ENCODE peak calls at places on chromosomes 11 and 22, in eight cellular contexts. E is H1, Y is dorsolateral prefrontal cortex, T is uterus, F is brain microvascular endothelial cell, P is cardiac muscle cell, D is breast epithelium, G is right cardiac atrium. L is an unnamed sample.

GRCh38 chr11:47917643-47918369 is 62.6 kb upstream of the PTPRJ start:
- DNase-seq in E (no peak), Y (no peak), T (peak), F (peak), P (peak), D (peak), G (peak), L (no peak)

GRCh38 chr11:121329786-121330395 is 37.3 kb downstream of the SC5D start:
- DNase-seq in E (no peak), Y (no peak), T (no peak), F (no peak), P (no peak), D (no peak), G (no peak), L (no peak)

GRCh38 chr11:98835336-98835735 is 185.4 kb upstream of the CNTN5 start:
- DNase-seq in E (no peak), Y (no peak), T (no peak), F (no peak), P (peak), D (no peak), G (no peak), L (no peak)

GRCh38 chr11:94305146-94305545 is 766 bp downstream of the IZUMO1R start:
- DNase-seq in E (no peak), Y (no peak), T (peak), F (no peak), P (no peak), D (no peak), G (no peak), L (no peak)

GRCh38 chr11:15629690-15630321 is 515.1 kb downstream of the INSC start:
- DNase-seq in E (no peak), Y (no peak), T (no peak), F (peak), P (peak), D (no peak), G (peak), L (no peak)

GRCh38 chr11:86251285-86251830 is 6.8 kb downstream of the EED start:
- DNase-seq in E (no peak), Y (no peak), T (no peak), F (no peak), P (no peak), D (no peak), G (no peak), L (no peak)

GRCh38 chr11:85539740-85540139 is 87.4 kb downstream of the DLG2 start:
- DNase-seq in E (no peak), Y (no peak), T (no peak), F (no peak), P (no peak), D (no peak), G (no peak), L (no peak)

GRCh38 chr22:38148252-38148651 is 33.4 kb downstream of the PLA2G6 start:
- DNase-seq in E (no peak), Y (no peak), T (no peak), F (peak), P (no peak), D (no peak), G (no peak), L (no peak)

GRCh38 chr11:88544656-88545280 is 207.2 kb upstream of the CTSC start:
- DNase-seq in E (no peak), Y (no peak), T (no peak), F (no peak), P (no peak), D (no peak), G (no peak), L (no peak)

GRCh38 chr11:114202011-114202609 is 94.1 kb upstream of the NNMT start:
- DNase-seq in E (no peak), Y (no peak), T (no peak), F (no peak), P (no peak), D (no peak), G (no peak), L (no peak)

GRCh38 chr11:71446150-71446549 is 2.0 kb downstream of the DHCR7 start:
- DNase-seq in E (no peak), Y (no peak), T (no peak), F (no peak), P (no peak), D (no peak), G (no peak), L (no peak)

GRCh38 chr11:32659672-32660071 is 76.0 kb downstream of the EIF3M start:
- DNase-seq in E (no peak), Y (no peak), T (no peak), F (no peak), P (no peak), D (no peak), G (no peak), L (no peak)

GRCh38 chr11:116986521-116987105 is 111.6 kb downstream of the SIK3 start:
- DNase-seq in E (no peak), Y (no peak), T (no peak), F (peak), P (no peak), D (no peak), G (no peak), L (no peak)

GRCh38 chr11:36000616-36001190 is 56.8 kb downstream of the LDLRAD3 start:
- DNase-seq in E (no peak), Y (no peak), T (no peak), F (no peak), P (no peak), D (no peak), G (no peak), L (no peak)

GRCh38 chr11:94880216-94880615 is 93.1 kb downstream of the CWC15 start:
- DNase-seq in E (no peak), Y (no peak), T (no peak), F (no peak), P (no peak), D (no peak), G (no peak), L (no peak)

GRCh38 chr11:85347291-85347690 is 279.9 kb downstream of the DLG2 start:
- DNase-seq in E (no peak), Y (no peak), T (no peak), F (no peak), P (no peak), D (no peak), G (no peak), L (no peak)

GRCh38 chr11:119306373-119306890 is 10.5 kb downstream of the MCAM start:
- DNase-seq in E (no peak), Y (no peak), T (peak), F (peak), P (no peak), D (no peak), G (peak), L (no peak)

GRCh38 chr22:26339755-26340154 is 89.3 kb upstream of the ASPHD2 start:
- DNase-seq in E (no peak), Y (no peak), T (no peak), F (no peak), P (no peak), D (no peak), G (no peak), L (no peak)

GRCh38 chr22:39444937-39445465 is 11.8 kb upstream of the MGAT3 start:
- DNase-seq in E (no peak), Y (no peak), T (no peak), F (no peak), P (no peak), D (no peak), G (no peak), L (no peak)
- H3K27ac ChIP-seq in E (no peak), Y (no peak), T (no peak), F (no peak), P (peak), D (no peak), G (no peak), L (no peak)

DNA sequence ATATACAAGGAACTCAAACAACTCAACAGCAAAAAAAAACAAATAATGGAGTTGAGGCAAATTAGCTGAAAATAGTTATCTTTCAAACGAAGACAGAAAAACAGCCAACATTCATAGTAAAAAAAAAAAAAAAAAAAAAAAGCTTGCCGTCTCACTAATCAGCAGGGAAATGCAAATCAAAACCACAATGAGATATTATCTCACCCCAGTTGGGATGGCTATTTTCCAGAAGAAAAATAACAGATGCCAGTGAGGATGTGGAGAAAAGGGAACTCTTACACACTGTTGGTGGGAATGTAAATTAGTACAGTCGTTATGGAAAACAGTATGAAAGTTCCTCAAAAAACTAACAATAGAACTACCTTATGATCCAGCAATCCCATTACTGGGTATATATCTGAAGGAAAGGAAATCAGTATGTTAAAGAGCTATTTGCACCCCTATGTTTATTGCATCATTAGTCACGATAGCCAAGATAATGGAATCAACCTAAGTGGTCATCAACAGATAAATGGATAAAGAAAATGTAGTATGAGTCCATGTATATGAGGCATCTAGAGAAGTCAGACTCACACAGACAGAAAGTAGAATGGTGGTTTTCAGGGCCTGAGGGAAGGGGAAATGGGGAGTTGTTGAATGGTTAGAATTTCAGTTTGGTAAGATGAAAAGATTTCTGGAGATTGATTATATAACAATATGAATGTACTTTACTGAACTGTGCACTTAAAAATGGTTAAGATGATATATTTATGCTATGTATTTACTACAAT is 56.0 kb downstream of the USP35 start:
- DNase-seq in E (no peak), Y (no peak), T (no peak), F (no peak), P (no peak), D (no peak), G (no peak), L (no peak)
- H3K27ac ChIP-seq in E (no peak), Y (peak), T (no peak), F (no peak), P (no peak), D (no peak), G (no peak), L (no peak)

DNA sequence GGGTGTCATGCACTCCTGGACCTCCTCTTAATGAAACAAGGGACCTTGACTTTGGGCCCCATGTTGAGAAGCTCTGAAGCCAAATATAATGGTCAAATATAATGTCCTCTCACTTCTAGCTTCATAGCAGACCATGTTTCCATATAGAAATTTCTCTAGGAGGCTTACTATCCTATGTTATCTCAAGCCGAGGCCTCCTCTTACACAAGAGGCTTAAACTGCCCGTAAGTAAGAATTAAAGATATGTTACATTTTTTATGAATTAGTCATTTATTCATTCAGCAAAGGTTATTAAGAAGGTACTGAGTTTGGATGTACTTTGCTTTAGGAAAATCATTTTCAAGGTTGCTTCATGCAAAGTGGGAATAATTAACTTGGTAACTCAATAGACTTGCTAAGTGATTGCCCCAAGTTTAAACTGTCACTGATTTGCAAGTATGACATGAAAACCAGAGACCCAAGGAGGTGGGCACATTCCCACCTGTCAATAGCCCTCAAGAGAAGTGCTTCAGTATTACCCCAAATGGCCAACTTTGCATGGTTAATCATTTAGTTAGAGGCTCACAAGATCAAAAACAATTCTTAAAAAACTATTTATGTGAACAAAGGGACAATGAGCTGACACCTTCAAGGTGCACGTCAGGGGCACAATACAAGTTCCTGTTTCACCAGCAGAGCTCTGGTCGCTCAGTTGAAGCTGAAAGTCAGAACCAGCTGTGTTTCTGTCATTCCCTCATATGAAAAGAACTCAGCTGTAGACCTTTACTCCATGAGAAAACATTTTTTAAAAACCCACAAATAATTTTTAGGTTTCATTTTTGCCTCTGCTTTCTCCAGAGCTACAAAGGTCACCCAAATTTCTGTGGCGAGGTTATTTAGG is 20.9 kb downstream of the BDNF start:
- DNase-seq in E (no peak), Y (no peak), T (no peak), F (no peak), P (no peak), D (no peak), G (no peak), L (no peak)
- H3K27ac ChIP-seq in E (no peak), Y (no peak), T (no peak), F (no peak), P (no peak), D (no peak), G (no peak), L (no peak)

DNA sequence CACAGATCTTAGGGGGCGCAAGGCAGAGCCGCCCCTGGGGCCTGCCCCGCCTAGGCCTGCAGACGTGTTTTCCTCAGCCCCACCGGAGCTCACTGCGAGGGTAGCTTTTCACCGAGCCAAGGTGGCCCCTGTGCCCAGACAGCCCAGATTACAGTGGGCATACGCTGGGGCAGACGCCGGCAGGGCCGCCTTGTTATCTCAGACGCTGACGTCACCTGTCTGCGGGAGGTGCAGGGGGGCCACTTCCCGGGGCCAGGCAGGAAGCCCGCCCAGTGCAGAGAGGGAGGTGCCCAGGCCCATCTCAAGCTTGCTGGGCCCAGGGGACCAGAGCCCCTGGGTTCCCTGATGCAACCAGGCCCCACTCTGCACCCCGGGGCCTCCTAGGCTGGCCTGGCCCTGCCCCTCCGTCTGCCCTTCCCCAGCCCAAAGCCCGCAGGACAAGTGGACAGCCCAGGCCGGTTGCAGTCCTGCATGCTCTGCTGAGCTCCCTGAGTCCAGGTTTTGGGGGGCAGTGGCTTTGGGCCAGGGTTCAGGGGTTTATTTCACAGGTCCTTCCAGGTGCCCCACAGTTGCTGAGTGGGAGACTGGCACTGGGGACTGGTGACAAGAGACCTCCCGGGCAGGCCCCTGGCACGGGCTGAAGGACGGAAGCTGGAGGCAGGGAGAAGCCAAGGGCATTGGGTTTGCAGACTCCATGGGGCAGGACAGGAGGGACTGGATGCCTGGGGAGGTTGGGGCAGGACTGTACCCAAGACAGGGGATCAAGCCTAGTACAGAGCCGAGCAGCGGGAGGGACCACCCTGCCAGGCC is 38.6 kb downstream of the IGF2 start:
- DNase-seq in E (no peak), Y (no peak), T (no peak), F (no peak), P (no peak), D (peak), G (peak), L (no peak)
- H3K27ac ChIP-seq in E (no peak), Y (no peak), T (no peak), F (no peak), P (no peak), D (no peak), G (peak), L (no peak)

L was measured in substantia nigra.